ENCODE peak calls at places on chromosomes 2 and 18, in six cellular contexts. One of them, this sample, is unnamed. For H3K9me3 and H3K36me3, the result is how much of the 10 kb centered on the place peaks cover.

GRCh38 chr18:8816233-8816632 is 110.9 kb downstream of the MTCL1 start:
- DNase-seq in SK-N-MC: no peak
- DNase-seq in right atrium auricular region: no peak
- DNase-seq in ovary: no peak
- DNase-seq in Caco-2: no peak
- DNase-seq in uterus: no peak
- DNase-seq in this sample: no peak

GRCh38 chr2:201852878-201853415 is 46.6 kb downstream of the CDK15 start:
- DNase-seq in SK-N-MC: no peak
- DNase-seq in right atrium auricular region: no peak
- DNase-seq in ovary: no peak
- DNase-seq in Caco-2: no peak
- DNase-seq in uterus: no peak
- DNase-seq in this sample: no peak

GRCh38 chr2:229780856-229781773 is 66.8 kb upstream of the DNER start:
- DNase-seq in SK-N-MC: no peak
- DNase-seq in right atrium auricular region: no peak
- DNase-seq in ovary: no peak
- DNase-seq in Caco-2: peak
- DNase-seq in uterus: no peak
- DNase-seq in this sample: no peak

GRCh38 chr2:45210466-45211195 is 201.4 kb upstream of the SIX2 start:
- DNase-seq in SK-N-MC: no peak
- DNase-seq in right atrium auricular region: no peak
- DNase-seq in ovary: no peak
- DNase-seq in Caco-2: no peak
- DNase-seq in uterus: no peak
- DNase-seq in this sample: no peak

GRCh38 chr2:76599732-76600368 is 889.1 kb upstream of the GCFC2 start:
- DNase-seq in SK-N-MC: peak
- DNase-seq in right atrium auricular region: no peak
- DNase-seq in ovary: peak
- DNase-seq in Caco-2: peak
- DNase-seq in uterus: no peak
- DNase-seq in this sample: peak

GRCh38 chr18:67728364-67728763 is 211.8 kb upstream of the DSEL start:
- DNase-seq in SK-N-MC: no peak
- DNase-seq in right atrium auricular region: no peak
- DNase-seq in ovary: no peak
- DNase-seq in Caco-2: no peak
- DNase-seq in uterus: no peak
- DNase-seq in this sample: no peak

GRCh38 chr2:145060876-145061275 is 541.0 kb upstream of the ZEB2 start:
- DNase-seq in SK-N-MC: no peak
- DNase-seq in right atrium auricular region: no peak
- DNase-seq in ovary: no peak
- DNase-seq in Caco-2: no peak
- DNase-seq in uterus: no peak
- DNase-seq in this sample: no peak

GRCh38 chr2:196284033-196284844 is 112.9 kb upstream of the STK17B start:
- DNase-seq in SK-N-MC: no peak
- DNase-seq in right atrium auricular region: no peak
- DNase-seq in ovary: no peak
- DNase-seq in Caco-2: no peak
- DNase-seq in uterus: no peak
- DNase-seq in this sample: no peak

GRCh38 chr2:157935378-157935726 is 59.2 kb upstream of the ACVR1 start:
- DNase-seq in SK-N-MC: no peak
- DNase-seq in right atrium auricular region: no peak
- DNase-seq in ovary: no peak
- DNase-seq in Caco-2: no peak
- DNase-seq in uterus: no peak
- DNase-seq in this sample: no peak

GRCh38 chr18:69795785-69796184 is 151.9 kb downstream of the CD226 start:
- DNase-seq in SK-N-MC: no peak
- DNase-seq in right atrium auricular region: no peak
- DNase-seq in ovary: no peak
- DNase-seq in Caco-2: no peak
- DNase-seq in uterus: no peak
- DNase-seq in this sample: no peak

GRCh38 chr2:219149667-219150066 is 10.9 kb downstream of the NHEJ1 start:
- DNase-seq in SK-N-MC: no peak
- DNase-seq in right atrium auricular region: no peak
- DNase-seq in ovary: no peak
- DNase-seq in Caco-2: no peak
- DNase-seq in uterus: no peak
- DNase-seq in this sample: no peak

GRCh38 chr2:218020281-218020680 is 17.5 kb upstream of the TNS1 start:
- DNase-seq in SK-N-MC: no peak
- DNase-seq in right atrium auricular region: no peak
- DNase-seq in ovary: peak
- DNase-seq in Caco-2: no peak
- DNase-seq in uterus: no peak
- DNase-seq in this sample: no peak

GRCh38 chr2:233853353-233853752 is 982 bp downstream of the HJURP start:
- DNase-seq in SK-N-MC: no peak
- DNase-seq in right atrium auricular region: no peak
- DNase-seq in ovary: no peak
- DNase-seq in Caco-2: no peak
- DNase-seq in uterus: no peak
- DNase-seq in this sample: no peak

GRCh38 chr2:31258351-31258750 is 24.4 kb downstream of the EHD3 start:
- DNase-seq in SK-N-MC: no peak
- DNase-seq in right atrium auricular region: no peak
- DNase-seq in ovary: no peak
- DNase-seq in Caco-2: no peak
- DNase-seq in uterus: no peak
- DNase-seq in this sample: no peak

GRCh38 chr2:199395311-199395710 is 62.4 kb downstream of the SATB2 start:
- DNase-seq in SK-N-MC: no peak
- DNase-seq in right atrium auricular region: no peak
- DNase-seq in ovary: no peak
- DNase-seq in Caco-2: no peak
- DNase-seq in uterus: no peak
- DNase-seq in this sample: no peak

GRCh38 chr2:81589406-81589805 is 1284.9 kb upstream of the LRRTM1 start:
- DNase-seq in SK-N-MC: no peak
- DNase-seq in right atrium auricular region: no peak
- DNase-seq in ovary: no peak
- DNase-seq in Caco-2: no peak
- DNase-seq in uterus: no peak
- DNase-seq in this sample: no peak

DNA sequence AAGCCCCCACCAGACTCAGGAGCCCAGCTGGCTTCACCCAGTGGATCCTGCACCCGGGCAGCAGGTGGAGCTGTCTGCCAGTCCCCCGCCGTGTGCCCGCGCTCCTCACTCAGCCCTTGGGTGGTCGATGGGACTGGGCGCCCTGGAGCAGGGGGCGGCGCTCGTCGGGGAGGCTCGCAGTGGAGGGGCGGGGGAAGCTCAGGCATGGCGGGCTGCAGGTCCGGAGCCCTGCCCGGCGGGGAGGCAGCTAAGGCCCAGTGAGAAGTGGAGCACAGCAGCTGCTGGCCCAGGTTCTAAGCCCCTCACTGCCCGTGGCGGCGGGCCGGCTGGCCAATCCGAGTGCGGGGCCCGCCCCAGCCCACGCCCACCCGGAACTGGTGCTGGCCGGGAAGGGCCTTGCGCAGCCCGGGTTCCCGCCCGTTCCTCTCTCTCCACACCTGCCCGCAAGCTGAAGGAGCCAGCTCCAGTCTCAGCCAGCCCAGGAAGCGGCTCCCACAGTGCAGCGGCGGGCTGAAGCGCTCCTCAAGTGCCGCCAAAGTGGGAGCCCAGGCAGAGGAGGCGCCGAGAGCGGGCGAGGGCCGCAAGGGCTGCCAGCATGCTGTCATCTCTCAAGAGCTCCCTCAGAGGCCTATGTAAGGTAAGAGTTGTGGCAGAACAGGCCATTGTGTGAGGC is 1307.8 kb upstream of the TMEFF2 start:
- DNase-seq in SK-N-MC: no peak
- DNase-seq in right atrium auricular region: no peak
- DNase-seq in ovary: no peak
- DNase-seq in Caco-2: no peak
- DNase-seq in uterus: no peak
- DNase-seq in this sample: no peak
- H3K4me3 ChIP-seq in SK-N-MC: no peak
- H3K4me3 ChIP-seq in right atrium auricular region: no peak
- H3K4me3 ChIP-seq in ovary: no peak
- H3K4me3 ChIP-seq in Caco-2: no peak
- H3K4me3 ChIP-seq in uterus: no peak
- H3K4me3 ChIP-seq in this sample: no peak

DNA sequence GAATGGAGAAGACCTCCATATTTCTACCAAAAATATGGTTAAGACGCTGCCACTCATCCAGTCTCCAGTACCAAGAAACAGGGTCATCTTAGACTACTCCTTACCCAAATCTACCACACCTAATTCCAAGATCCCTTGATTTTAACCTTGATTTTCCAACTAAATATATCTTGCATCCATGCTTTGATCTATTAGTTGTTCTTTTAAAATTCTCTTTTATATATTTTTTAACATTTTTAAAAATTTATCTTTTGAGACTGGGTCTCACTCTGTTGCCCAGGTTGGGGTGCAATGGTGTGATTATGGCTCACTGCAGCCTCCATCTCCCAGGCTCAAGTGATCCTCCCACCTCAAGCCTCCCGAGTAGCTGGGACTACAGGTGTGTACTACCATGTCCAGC is 8.7 kb upstream of the CKAP2L start:
- DNase-seq in SK-N-MC: no peak
- DNase-seq in right atrium auricular region: no peak
- DNase-seq in ovary: no peak
- DNase-seq in Caco-2: no peak
- DNase-seq in uterus: no peak
- DNase-seq in this sample: no peak
- H3K9me3 ChIP-seq in SK-N-MC: under half
- H3K9me3 ChIP-seq in right atrium auricular region: under half
- H3K9me3 ChIP-seq in ovary: under half
- H3K9me3 ChIP-seq in Caco-2: under half
- H3K9me3 ChIP-seq in uterus: under half
- H3K9me3 ChIP-seq in this sample: under half

GRCh38 chr2:33023732-33024301 is 77.1 kb downstream of the LTBP1 start:
- DNase-seq in SK-N-MC: no peak
- DNase-seq in right atrium auricular region: no peak
- DNase-seq in ovary: no peak
- DNase-seq in Caco-2: no peak
- DNase-seq in uterus: no peak
- DNase-seq in this sample: no peak
- H3K36me3 ChIP-seq in SK-N-MC: under half
- H3K36me3 ChIP-seq in right atrium auricular region: under half
- H3K36me3 ChIP-seq in ovary: under half
- H3K36me3 ChIP-seq in Caco-2: under half
- H3K36me3 ChIP-seq in uterus: under half
- H3K36me3 ChIP-seq in this sample: under half

DNA sequence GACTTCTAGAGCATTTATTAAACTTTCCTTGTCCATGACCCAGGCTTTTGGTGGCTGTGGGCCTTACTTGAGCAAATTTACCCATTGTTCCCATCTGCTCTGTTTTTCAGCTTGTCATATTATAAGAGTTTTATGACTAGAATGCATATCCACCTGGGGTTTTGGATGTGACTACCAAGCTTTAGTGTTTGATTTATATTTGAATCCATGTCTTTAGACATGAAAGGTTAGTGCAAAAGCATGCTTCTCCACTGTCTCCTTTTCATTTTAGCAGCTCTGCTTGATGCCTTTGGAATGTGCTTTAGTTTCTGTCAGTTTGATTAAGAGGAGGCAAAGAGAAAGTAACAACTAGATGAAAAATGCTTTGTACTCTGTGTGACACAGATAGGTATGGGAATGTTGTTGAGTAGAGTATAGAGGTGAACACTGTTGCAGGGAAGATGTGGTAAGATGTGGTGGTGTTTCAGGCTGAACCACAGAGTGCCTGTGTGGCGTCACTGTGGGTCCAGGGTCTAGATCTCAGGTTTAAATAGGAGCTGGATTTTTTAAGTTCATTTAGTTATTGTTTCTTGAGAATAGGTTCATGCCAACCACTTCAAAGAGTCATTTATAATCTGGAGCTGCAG is 19.7 kb downstream of the PIK3C3 start:
- DNase-seq in SK-N-MC: no peak
- DNase-seq in right atrium auricular region: no peak
- DNase-seq in ovary: no peak
- DNase-seq in Caco-2: no peak
- DNase-seq in uterus: no peak
- DNase-seq in this sample: no peak
- H3K4me3 ChIP-seq in SK-N-MC: no peak
- H3K4me3 ChIP-seq in right atrium auricular region: no peak
- H3K4me3 ChIP-seq in ovary: no peak
- H3K4me3 ChIP-seq in Caco-2: no peak
- H3K4me3 ChIP-seq in uterus: no peak
- H3K4me3 ChIP-seq in this sample: no peak

GRCh38 chr2:2641541-2642410 is 310.7 kb upstream of the MYT1L start:
- DNase-seq in SK-N-MC: no peak
- DNase-seq in right atrium auricular region: peak
- DNase-seq in ovary: no peak
- DNase-seq in Caco-2: no peak
- DNase-seq in uterus: no peak
- DNase-seq in this sample: no peak
- H3K9me3 ChIP-seq in SK-N-MC: under half
- H3K9me3 ChIP-seq in right atrium auricular region: under half
- H3K9me3 ChIP-seq in ovary: under half
- H3K9me3 ChIP-seq in Caco-2: under half
- H3K9me3 ChIP-seq in uterus: under half
- H3K9me3 ChIP-seq in this sample: under half

This sample was measured in prostate gland.